ENCODE peak calls at places on chromosomes 5 and 9, in seven cellular contexts. W is body of pancreas, Z is mucosa of descending colon, M is choroid plexus epithelial cell, S is astrocyte of the spinal cord, O is cardiac muscle cell, P is mammary epithelial cell. U is an unnamed sample.

GRCh38 chr9:6034954-6035353 is 19.5 kb upstream of the RANBP6 start:
- DNase-seq in M (no peak), S (no peak), Z (no peak), O (no peak), W (no peak), P (peak), U (no peak)

GRCh38 chr9:70949239-70949638 is 172.2 kb downstream of the TRPM3 start:
- DNase-seq in W (no peak), S (no peak), P (no peak), O (no peak), Z (no peak), M (no peak), U (no peak)

GRCh38 chr5:141326088-141326854 is 4.0 kb upstream of the PCDHGA1 start:
- DNase-seq in Z (peak), W (peak), M (peak), P (peak), S (peak), O (peak), U (peak)

GRCh38 chr9:114883709-114884108 is 46.7 kb downstream of the TNFSF8 start:
- DNase-seq in O (no peak), W (no peak), P (peak), Z (no peak), S (no peak), M (no peak), U (no peak)

GRCh38 chr5:144947019-144947418 is 776.3 kb downstream of the KCTD16 start:
- DNase-seq in P (no peak), Z (no peak), W (no peak), S (no peak), O (no peak), M (no peak), U (no peak)

GRCh38 chr5:77210091-77211012 is at the start of gene PDE8B:
- DNase-seq in P (no peak), S (no peak), W (peak), O (no peak), Z (no peak), M (no peak), U (no peak)

GRCh38 chr5:91301459-91301858 is 81.7 kb downstream of the ARRDC3 start:
- DNase-seq in M (peak), O (peak), S (no peak), Z (no peak), P (no peak), W (no peak), U (no peak)

GRCh38 chr5:13708432-13708831 is 236.1 kb downstream of the DNAH5 start:
- DNase-seq in Z (no peak), W (no peak), S (no peak), O (no peak), P (no peak), M (no peak), U (no peak)

GRCh38 chr5:149011084-149011483 is 51.8 kb downstream of the SH3TC2 start:
- DNase-seq in W (no peak), S (no peak), M (no peak), O (no peak), Z (no peak), P (peak), U (no peak)

GRCh38 chr9:71955300-71955915 is 44.0 kb downstream of the C9orf85 start:
- DNase-seq in Z (no peak), M (no peak), P (no peak), W (no peak), O (no peak), S (no peak), U (no peak)

GRCh38 chr9:106921341-106921899 is 58.5 kb downstream of the ZNF462 start:
- DNase-seq in P (no peak), O (peak), Z (peak), M (peak), S (peak), W (peak), U (no peak)

GRCh38 chr5:143446535-143447226 is 43.2 kb upstream of the NR3C1 start:
- DNase-seq in W (no peak), P (no peak), O (no peak), S (no peak), Z (no peak), M (no peak), U (no peak)

GRCh38 chr9:19162026-19162366 is 34.7 kb upstream of the PLIN2 start:
- DNase-seq in Z (no peak), O (no peak), S (no peak), P (no peak), M (no peak), W (no peak), U (no peak)

GRCh38 chr5:151696470-151697061 is 9.9 kb upstream of the SPARC start:
- DNase-seq in M (peak), W (peak), Z (no peak), O (peak), P (peak), S (peak), U (no peak)

GRCh38 chr5:179817071-179817840 is 3.4 kb upstream of the SQSTM1 start:
- DNase-seq in O (no peak), P (no peak), M (no peak), S (no peak), W (no peak), Z (no peak), U (no peak)

GRCh38 chr5:93809430-93809829 is 68.0 kb upstream of the POU5F2 start:
- DNase-seq in Z (no peak), S (no peak), M (no peak), P (no peak), O (no peak), W (no peak), U (no peak)

GRCh38 chr5:137734962-137735530 is 843 bp downstream of the KLHL3 start:
- DNase-seq in O (peak), P (peak), M (peak), W (peak), S (peak), Z (peak), U (no peak)

GRCh38 chr5:128764910-128765309 is 200.4 kb upstream of the SLC27A6 start:
- DNase-seq in P (no peak), O (no peak), W (no peak), M (no peak), S (no peak), Z (no peak), U (no peak)

GRCh38 chr5:66969963-66970362 is 226.6 kb downstream of the CD180 start:
- DNase-seq in O (no peak), M (no peak), P (no peak), Z (no peak), S (no peak), W (no peak), U (no peak)

GRCh38 chr9:133073264-133074000 is 11.7 kb downstream of the CEL start:
- DNase-seq in W (peak), S (no peak), Z (no peak), O (no peak), P (no peak), M (no peak), U (no peak)

GRCh38 chr9:72931437-72931836 is 21.4 kb downstream of the ALDH1A1 start:
- DNase-seq in W (no peak), O (no peak), M (no peak), P (no peak), Z (no peak), S (no peak), U (no peak)

GRCh38 chr5:61332891-61333350 is 863 bp downstream of the ZSWIM6 start:
- DNase-seq in P (peak), W (peak), M (peak), S (peak), O (peak), Z (peak), U (no peak)

GRCh38 chr5:81768960-81769452 is 18.1 kb upstream of the SSBP2 start:
- DNase-seq in Z (no peak), P (peak), M (peak), O (peak), S (peak), W (no peak), U (no peak)

GRCh38 chr5:82808960-82809359 is 268.2 kb downstream of the TMEM167A start:
- DNase-seq in S (no peak), O (peak), Z (peak), P (no peak), W (no peak), M (peak), U (no peak)

GRCh38 chr5:139925163-139925562 is 117.9 kb downstream of the NRG2 start:
- DNase-seq in P (no peak), M (no peak), W (no peak), S (no peak), Z (no peak), O (no peak), U (no peak)

GRCh38 chr5:150458819-150459557 is 9.4 kb upstream of the RPS14 start:
- DNase-seq in P (peak), W (peak), Z (peak), M (peak), O (peak), S (peak), U (no peak)

GRCh38 chr9:3794005-3794404 is 268.2 kb upstream of the RFX3 start:
- DNase-seq in P (no peak), O (peak), Z (no peak), S (peak), W (no peak), M (peak), U (peak)

GRCh38 chr9:77679696-77680359 is 31.7 kb upstream of the GNA14 start:
- DNase-seq in Z (no peak), M (no peak), P (no peak), O (peak), W (no peak), S (no peak), U (no peak)

GRCh38 chr9:89494199-89494598 is 3.7 kb downstream of the SEMA4D start:
- DNase-seq in M (no peak), Z (no peak), O (no peak), P (no peak), W (no peak), S (no peak), U (no peak)

GRCh38 chr5:159050408-159051091 is 49.2 kb downstream of the EBF1 start:
- DNase-seq in P (no peak), M (peak), S (peak), Z (no peak), O (peak), W (no peak), U (no peak)
- H3K4me3 ChIP-seq in P (no peak), M (no peak), S (no peak), Z (no peak), O (no peak), W (no peak), U (no peak)

GRCh38 chr9:97854696-97855485 is 1.9 kb downstream of the FOXE1 start:
- DNase-seq in P (no peak), S (no peak), W (no peak), M (no peak), O (no peak), Z (no peak), U (no peak)
- H3K4me3 ChIP-seq in P (no peak), S (no peak), W (no peak), M (no peak), O (no peak), Z (no peak), U (no peak)

GRCh38 chr9:8856686-8857329 is 1057.2 kb upstream of the DMAC1 start:
- DNase-seq in M (no peak), P (no peak), W (no peak), O (no peak), S (no peak), Z (no peak), U (no peak)

GRCh38 chr9:8859416-8859815 is 1059.8 kb upstream of the DMAC1 start:
- DNase-seq in W (no peak), O (no peak), S (no peak), Z (no peak), M (no peak), P (no peak), U (no peak)

GRCh38 chr9:8860925-8861324 is 1061.3 kb upstream of the DMAC1 start:
- DNase-seq in P (no peak), W (no peak), M (peak), S (peak), O (peak), Z (no peak), U (no peak)

GRCh38 chr9:8857330-8858249 is 1058.0 kb upstream of the DMAC1 start:
- DNase-seq in P (peak), W (peak), S (peak), Z (peak), O (peak), M (peak), U (no peak)

GRCh38 chr9:8858250-8859161 is 1058.9 kb upstream of the DMAC1 start:
- DNase-seq in M (no peak), Z (peak), P (no peak), W (no peak), O (peak), S (no peak), U (no peak)
- H3K4me3 ChIP-seq in M (peak), Z (peak), P (no peak), W (no peak), O (peak), S (peak), U (no peak)

GRCh38 chr5:33936381-33937016 is at the start of gene RXFP3:
- DNase-seq in O (peak), Z (no peak), M (peak), S (no peak), W (no peak), P (no peak), U (no peak)
- H3K4me3 ChIP-seq in O (peak), Z (no peak), M (peak), S (peak), W (no peak), P (peak), U (peak)

GRCh38 chr5:50963647-50964584 is 297.5 kb downstream of the PARP8 start:
- DNase-seq in O (no peak), P (no peak), Z (no peak), W (peak), S (no peak), M (no peak), U (no peak)
- H3K4me3 ChIP-seq in O (peak), P (peak), Z (no peak), W (no peak), S (peak), M (peak), U (peak)

GRCh38 chr9:93268551-93269314 is 84.8 kb downstream of the WNK2 start:
- DNase-seq in P (no peak), S (no peak), W (peak), M (no peak), Z (peak), O (no peak), U (peak)
- H3K4me3 ChIP-seq in P (no peak), S (no peak), W (no peak), M (no peak), Z (no peak), O (no peak), U (no peak)

GRCh38 chr9:92133949-92134604 is 18.9 kb upstream of the SPTLC1 start:
- DNase-seq in W (peak), Z (peak), O (peak), P (peak), S (peak), M (peak), U (no peak)
- H3K4me3 ChIP-seq in W (no peak), Z (no peak), O (no peak), P (no peak), S (no peak), M (peak), U (no peak)

DNA sequence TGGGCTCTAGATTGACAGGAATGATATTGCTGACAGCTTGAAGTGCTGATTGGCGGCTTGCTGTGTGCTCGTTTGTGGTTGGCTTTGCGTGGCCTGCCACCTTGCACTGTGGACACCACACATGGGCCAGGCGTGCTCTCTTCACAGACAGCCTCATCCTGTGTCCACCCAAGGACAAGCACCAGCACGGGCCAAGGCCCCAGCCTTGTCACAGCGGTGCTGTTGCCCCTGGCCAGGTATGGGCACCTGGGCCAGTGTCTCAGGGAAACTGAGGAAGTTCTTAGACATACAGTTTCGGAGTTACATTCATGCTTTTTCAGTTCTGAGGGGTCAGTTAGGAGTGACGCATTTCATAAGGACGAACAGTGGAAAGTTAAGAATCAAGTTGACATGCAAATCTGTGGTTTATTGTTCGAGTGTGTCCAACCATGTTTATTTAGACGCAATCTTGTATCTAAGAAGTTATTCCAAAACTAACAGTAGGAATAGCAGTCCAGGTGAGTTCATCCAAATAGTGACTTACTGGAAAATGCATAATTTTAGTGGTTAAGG is 125.9 kb downstream of the EHMT1 start:
- DNase-seq in P (no peak), W (no peak), Z (no peak), S (no peak), O (no peak), M (no peak), U (peak)
- H3K4me3 ChIP-seq in P (no peak), W (no peak), Z (no peak), S (no peak), O (no peak), M (no peak), U (peak)

GRCh38 chr5:75466317-75466716 is 45.1 kb downstream of the CERT1 start:
- DNase-seq in M (no peak), W (no peak), O (no peak), Z (no peak), P (no peak), S (no peak), U (no peak)

GRCh38 chr5:75468593-75468992 is 42.8 kb downstream of the CERT1 start:
- DNase-seq in Z (no peak), P (no peak), W (no peak), O (no peak), S (no peak), M (no peak), U (no peak)

GRCh38 chr5:75471193-75471592 is 40.2 kb downstream of the CERT1 start:
- DNase-seq in O (no peak), S (no peak), W (no peak), M (no peak), P (no peak), Z (no peak), U (no peak)

GRCh38 chr5:75465480-75465879 is 45.9 kb downstream of the CERT1 start:
- DNase-seq in W (no peak), M (peak), S (peak), P (no peak), Z (no peak), O (peak), U (peak)

GRCh38 chr5:75469017-75469416 is 42.4 kb downstream of the CERT1 start:
- DNase-seq in P (no peak), W (no peak), M (no peak), S (no peak), O (no peak), Z (no peak), U (no peak)
- H3K4me3 ChIP-seq in P (no peak), W (no peak), M (no peak), S (no peak), O (no peak), Z (no peak), U (no peak)

GRCh38 chr9:2208991-2209390 is 193.8 kb downstream of the SMARCA2 start:
- DNase-seq in P (no peak), Z (no peak), W (no peak), S (no peak), O (no peak), M (no peak), U (no peak)
- H3K4me3 ChIP-seq in P (no peak), Z (no peak), W (no peak), S (no peak), O (no peak), M (no peak), U (no peak)